ENCODE peak calls at places on chromosomes 5 and 9, in four cellular contexts. E is transverse colon, J is sigmoid colon, M is heart left ventricle. F is an unnamed sample. For H3K4me1, the result is how much of the 10 kb centered on the place peaks cover.

GRCh38 chr5:103102234-103102633 is 17.7 kb downstream of the GIN1 start:
- DNase-seq in E (no peak), J (no peak), M (no peak), F (no peak)

GRCh38 chr5:131814990-131815389 is 18.2 kb upstream of the FNIP1 start:
- DNase-seq in E (no peak), J (no peak), M (no peak), F (no peak)

GRCh38 chr5:167579701-167580045 is 711.8 kb upstream of the WWC1 start:
- DNase-seq in E (no peak), J (no peak), M (no peak), F (no peak)

GRCh38 chr9:72996684-72997314 is 43.9 kb upstream of the ALDH1A1 start:
- DNase-seq in E (no peak), J (no peak), M (no peak), F (no peak)

GRCh38 chr9:111298831-111299603 is 31.0 kb downstream of the OR2K2 start:
- DNase-seq in E (peak), J (peak), M (peak), F (no peak)

GRCh38 chr5:139764250-139764791 is 31.3 kb upstream of the PSD2 start:
- DNase-seq in E (no peak), J (no peak), M (no peak), F (no peak)

GRCh38 chr9:2859776-2860379 is 16.0 kb upstream of the PUM3 start:
- DNase-seq in E (peak), J (peak), M (peak), F (no peak)

GRCh38 chr5:122906768-122907167 is 61.4 kb downstream of the SNX24 start:
- DNase-seq in E (no peak), J (no peak), M (no peak), F (no peak)

GRCh38 chr5:9646843-9647242 is 16.7 kb upstream of the TAS2R1 start:
- DNase-seq in E (no peak), J (no peak), M (no peak), F (no peak)

GRCh38 chr9:81771606-81772005 is 82.3 kb upstream of the TLE1 start:
- DNase-seq in E (no peak), J (no peak), M (no peak), F (no peak)

GRCh38 chr5:119063579-119064379 is 7.1 kb upstream of the DMXL1 start:
- DNase-seq in E (no peak), J (no peak), M (no peak), F (no peak)

GRCh38 chr5:24633705-24634325 is 11.0 kb downstream of the CDH10 start:
- DNase-seq in E (no peak), J (no peak), M (no peak), F (no peak)

GRCh38 chr5:170105643-170106611 is at the start of gene FOXI1:
- DNase-seq in E (no peak), J (no peak), M (no peak), F (peak)

GRCh38 chr5:134545070-134545868 is 19.8 kb downstream of the JADE2 start:
- DNase-seq in E (peak), J (peak), M (peak), F (peak)

GRCh38 chr9:86355814-86356213 is 1.6 kb upstream of the TUT7 start:
- DNase-seq in E (no peak), J (no peak), M (no peak), F (no peak)

GRCh38 chr9:86353591-86354047 is 591 bp downstream of the TUT7 start:
- DNase-seq in E (peak), J (no peak), M (no peak), F (no peak)

GRCh38 chr9:86357091-86357866 is 3.1 kb upstream of the TUT7 start:
- DNase-seq in E (no peak), J (no peak), M (no peak), F (no peak)

GRCh38 chr9:86354048-86354881 is at the start of gene TUT7:
- DNase-seq in E (peak), J (peak), M (peak), F (peak)

DNA sequence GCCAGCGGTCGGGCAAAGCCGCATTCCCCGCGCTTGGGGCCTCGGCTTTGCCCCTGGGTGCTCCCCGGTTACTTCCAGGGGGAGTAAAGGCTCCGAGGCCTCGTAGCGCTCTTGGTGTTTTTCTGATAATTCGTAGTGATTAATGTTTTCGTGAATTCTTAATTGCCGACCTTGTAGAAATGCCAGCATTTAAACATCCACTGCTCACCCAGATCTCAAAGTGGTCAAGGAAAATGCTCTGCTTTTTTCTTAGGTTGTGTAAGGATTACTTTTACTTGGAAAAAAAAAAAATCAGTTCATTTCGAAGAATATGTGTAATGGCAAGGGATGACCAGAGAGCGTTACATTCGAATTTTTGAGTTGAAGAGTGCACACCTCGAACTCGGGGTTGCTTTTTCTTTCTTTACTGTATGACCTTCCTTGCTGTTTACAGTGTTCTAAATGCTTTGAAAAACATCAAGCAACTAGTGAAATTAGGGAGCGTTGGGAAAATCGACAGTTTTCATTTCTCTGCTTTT is 731 bp upstream of the TUT7 start:
- DNase-seq in E (no peak), J (no peak), M (no peak), F (no peak)
- H3K4me1 ChIP-seq in E (under half), J (under half), M (under half), F (under half)

DNA sequence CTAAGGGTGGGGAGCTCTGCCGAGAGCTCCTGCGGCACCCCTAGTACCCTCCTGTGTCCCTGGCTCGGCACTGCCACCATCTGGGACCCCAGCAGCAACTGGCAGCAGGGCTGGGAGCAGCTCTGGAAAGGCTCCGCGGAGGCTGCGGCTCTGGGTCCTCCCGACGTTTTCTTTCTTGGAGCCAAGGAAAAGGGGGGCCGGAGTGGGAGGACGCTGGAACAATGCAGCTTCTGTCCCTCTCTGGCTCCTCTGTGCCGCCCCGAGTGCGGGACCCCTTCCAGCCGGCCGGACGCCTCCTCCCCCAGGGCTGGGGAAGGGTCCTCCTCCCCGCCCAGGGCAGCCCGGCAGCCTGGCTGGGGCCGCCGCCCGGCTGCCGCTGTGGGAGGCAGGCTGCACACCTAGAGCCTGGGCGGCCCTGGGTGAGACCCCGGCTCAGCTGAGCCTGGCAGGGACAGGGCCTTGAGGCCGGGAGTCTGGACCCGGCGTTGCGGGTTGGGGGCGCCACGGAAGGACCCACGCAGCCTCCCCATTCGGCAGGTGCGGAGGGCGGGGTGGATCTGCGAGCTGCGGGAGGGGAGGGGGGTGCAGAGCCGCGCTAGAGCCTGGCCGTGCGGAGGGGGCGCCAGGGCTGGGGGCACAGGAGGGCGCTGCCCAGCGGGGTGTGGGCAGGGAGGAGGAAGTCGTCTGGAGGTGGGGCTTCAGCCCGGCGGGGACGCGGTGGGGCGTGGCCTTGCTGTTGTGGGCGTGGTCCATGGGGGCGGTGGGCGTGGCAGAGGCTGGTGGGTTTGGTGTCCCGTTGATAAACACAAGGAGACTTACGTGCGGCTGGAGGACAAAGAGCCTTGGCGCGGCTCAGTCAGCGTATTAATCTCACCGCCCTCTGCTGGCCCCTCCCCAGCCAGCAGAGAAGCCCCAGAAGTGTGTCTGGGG is 15.1 kb downstream of the GPSM1 start:
- DNase-seq in E (peak), J (peak), M (peak), F (no peak)
- H3K4me3 ChIP-seq in E (peak), J (peak), M (peak), F (peak)

GRCh38 chr9:122307925-122308324 is 43.2 kb downstream of the MRRF start:
- DNase-seq in E (no peak), J (no peak), M (peak), F (no peak)

GRCh38 chr9:122302541-122302940 is 37.9 kb downstream of the MRRF start:
- DNase-seq in E (no peak), J (no peak), M (no peak), F (no peak)

GRCh38 chr9:122309861-122310260 is 45.2 kb downstream of the MRRF start:
- DNase-seq in E (no peak), J (no peak), M (no peak), F (no peak)

DNA sequence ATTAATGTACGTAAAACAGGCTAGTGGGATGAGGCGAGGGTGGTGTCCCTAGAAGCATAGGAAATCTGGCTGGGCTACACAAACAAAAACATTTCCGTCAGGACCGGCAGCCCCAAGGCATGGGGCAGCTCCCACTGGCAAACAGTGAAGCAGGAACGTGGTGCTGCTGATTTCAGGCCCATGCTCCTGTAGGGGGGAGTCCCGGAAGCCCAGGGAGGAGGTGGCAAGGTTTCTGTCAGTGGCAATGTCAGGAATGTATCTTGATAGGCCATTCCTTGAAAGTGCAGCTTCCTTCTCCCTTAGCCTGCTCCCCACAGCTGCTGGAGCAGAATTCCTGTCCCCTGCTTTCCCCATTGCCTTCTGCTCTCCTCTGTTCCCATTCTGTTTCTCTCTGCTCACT is 42.4 kb downstream of the MRRF start:
- DNase-seq in E (no peak), J (no peak), M (no peak), F (no peak)
- H3K27ac ChIP-seq in E (no peak), J (no peak), M (peak), F (no peak)

GRCh38 chr5:55636711-55637110 is 75.4 kb downstream of the SLC38A9 start:
- DNase-seq in E (peak), J (no peak), M (peak), F (no peak)
- H3K4me1 ChIP-seq in E (under half), J (half or more), M (half or more), F (under half)

DNA sequence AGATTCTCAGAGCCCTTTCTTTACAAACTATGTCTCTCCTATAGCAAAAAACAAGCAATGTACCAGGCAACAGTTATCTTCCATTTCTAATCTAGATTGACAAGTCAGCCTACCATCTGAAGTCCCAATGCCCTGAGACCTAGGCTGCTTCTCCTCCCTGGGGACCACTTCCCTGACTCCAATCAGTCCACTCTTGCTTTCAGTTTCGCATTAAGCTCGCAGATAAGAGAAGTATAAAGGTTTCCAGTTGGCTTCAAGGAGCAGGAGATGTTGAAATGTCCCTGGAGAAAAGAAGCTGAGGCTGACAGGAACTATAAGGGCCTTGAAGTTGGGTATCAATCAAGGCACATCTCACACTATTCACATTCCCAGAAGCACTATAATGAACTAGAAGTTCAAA is 32.3 kb downstream of the ERP44 start:
- DNase-seq in E (no peak), J (no peak), M (peak), F (no peak)
- H3K4me3 ChIP-seq in E (no peak), J (no peak), M (no peak), F (no peak)

GRCh38 chr9:115035872-115036612 is 81.9 kb downstream of the TNC start:
- DNase-seq in E (no peak), J (no peak), M (no peak), F (peak)

GRCh38 chr9:115038138-115038537 is 79.8 kb downstream of the TNC start:
- DNase-seq in E (no peak), J (peak), M (no peak), F (no peak)

GRCh38 chr9:115033800-115034199 is 84.2 kb downstream of the TNC start:
- DNase-seq in E (no peak), J (no peak), M (no peak), F (no peak)

GRCh38 chr9:115034801-115035200 is 83.2 kb downstream of the TNC start:
- DNase-seq in E (no peak), J (no peak), M (no peak), F (no peak)

GRCh38 chr9:115036691-115037090 is 81.3 kb downstream of the TNC start:
- DNase-seq in E (no peak), J (no peak), M (no peak), F (no peak)
- H3K27ac ChIP-seq in E (peak), J (peak), M (no peak), F (peak)

F was measured in ascending aorta.